ENCODE peak calls at places on chromosomes 7 and 10, in seven cellular contexts. K is GM06990, D is left ventricle myocardium inferior, Z is IMR-90, A is nephron progenitor cell, S is A673, O is GM12865. X is an unnamed sample.

GRCh38 chr7:70392870-70393269 is 739.1 kb upstream of the GALNT17 start:
- DNase-seq in K (no peak), D (no peak), Z (no peak), A (peak), S (no peak), O (no peak), X (no peak)

GRCh38 chr10:68301301-68301700 is 30.6 kb upstream of the HNRNPH3 start:
- DNase-seq in K (no peak), D (no peak), Z (no peak), A (no peak), S (no peak), O (no peak), X (no peak)

GRCh38 chr10:25852364-25852941 is 81.6 kb upstream of the MYO3A start:
- DNase-seq in K (no peak), D (no peak), Z (no peak), A (no peak), S (no peak), O (no peak), X (no peak)

GRCh38 chr7:19648791-19649190 is 60.0 kb downstream of the POLR1F start:
- DNase-seq in K (no peak), D (no peak), Z (no peak), A (no peak), S (no peak), O (no peak), X (no peak)

GRCh38 chr10:77501152-77501845 is 136.3 kb downstream of the KCNMA1 start:
- DNase-seq in K (peak), D (no peak), Z (peak), A (no peak), S (no peak), O (no peak), X (no peak)

GRCh38 chr10:37643187-37643586 is 214.2 kb downstream of the ZNF248 start:
- DNase-seq in K (no peak), D (no peak), Z (no peak), A (no peak), S (no peak), O (no peak), X (no peak)

GRCh38 chr7:150631084-150631824 is 931 bp downstream of the GIMAP6 start:
- DNase-seq in K (no peak), D (peak), Z (no peak), A (no peak), S (no peak), O (peak), X (no peak)

GRCh38 chr10:24873281-24873683 is 79.1 kb downstream of the PRTFDC1 start:
- DNase-seq in K (no peak), D (no peak), Z (peak), A (no peak), S (peak), O (no peak), X (no peak)

GRCh38 chr10:74923556-74923955 is 97.2 kb downstream of the KAT6B start:
- DNase-seq in K (no peak), D (no peak), Z (no peak), A (peak), S (peak), O (no peak), X (no peak)

GRCh38 chr7:46003896-46004875 is 83.1 kb upstream of the IGFBP3 start:
- DNase-seq in K (no peak), D (no peak), Z (peak), A (no peak), S (no peak), O (no peak), X (no peak)

GRCh38 chr10:125868372-125868975 is 12.6 kb downstream of the DHX32 start:
- DNase-seq in K (no peak), D (no peak), Z (peak), A (peak), S (peak), O (peak), X (peak)

GRCh38 chr10:50625663-50626062 is 1.9 kb upstream of the SGMS1 start:
- DNase-seq in K (no peak), D (no peak), Z (no peak), A (no peak), S (peak), O (peak), X (no peak)

GRCh38 chr7:148987751-148988512 is 40.4 kb downstream of the PDIA4 start:
- DNase-seq in K (no peak), D (no peak), Z (peak), A (peak), S (no peak), O (no peak), X (no peak)

GRCh38 chr7:21641546-21641945 is 98.7 kb downstream of the DNAH11 start:
- DNase-seq in K (no peak), D (no peak), Z (no peak), A (no peak), S (no peak), O (no peak), X (no peak)

GRCh38 chr10:25226775-25227682 is 52.2 kb downstream of the GPR158 start:
- DNase-seq in K (no peak), D (no peak), Z (peak), A (peak), S (peak), O (peak), X (peak)

GRCh38 chr10:26855186-26855585 is 5.6 kb downstream of the ABI1 start:
- DNase-seq in K (no peak), D (no peak), Z (peak), A (no peak), S (peak), O (no peak), X (no peak)

GRCh38 chr7:21941570-21942224 is 4.0 kb downstream of the CDCA7L start:
- DNase-seq in K (no peak), D (no peak), Z (peak), A (no peak), S (peak), O (peak), X (peak)

GRCh38 chr7:36015733-36016132 is 137.3 kb upstream of the EEPD1 start:
- DNase-seq in K (no peak), D (no peak), Z (peak), A (no peak), S (no peak), O (no peak), X (no peak)

GRCh38 chr7:143375298-143376034 is 5.7 kb upstream of the ZYX start:
- DNase-seq in K (no peak), D (no peak), Z (no peak), A (no peak), S (no peak), O (no peak), X (no peak)

GRCh38 chr10:105691811-105692210 is 1050.7 kb downstream of the SORCS3 start:
- DNase-seq in K (no peak), D (no peak), Z (no peak), A (peak), S (peak), O (peak), X (no peak)

GRCh38 chr10:3740157-3740871 is 44.7 kb downstream of the KLF6 start:
- DNase-seq in K (no peak), D (no peak), Z (peak), A (no peak), S (peak), O (peak), X (no peak)

GRCh38 chr7:127913686-127914085 is 117.6 kb downstream of the LRRC4 start:
- DNase-seq in K (no peak), D (no peak), Z (peak), A (no peak), S (no peak), O (no peak), X (no peak)

GRCh38 chr7:154383045-154383444 is 330.8 kb downstream of the DPP6 start:
- DNase-seq in K (no peak), D (no peak), Z (no peak), A (no peak), S (no peak), O (no peak), X (no peak)

GRCh38 chr10:12196531-12197211 is 683 bp downstream of the CDC123 start:
- DNase-seq in K (no peak), D (no peak), Z (no peak), A (no peak), S (no peak), O (no peak), X (no peak)

GRCh38 chr7:95396136-95397032 is at the start of gene PON3:
- DNase-seq in K (peak), D (no peak), Z (no peak), A (no peak), S (no peak), O (no peak), X (no peak)

GRCh38 chr10:44862006-44862751 is 49.0 kb upstream of the TMEM72 start:
- DNase-seq in K (no peak), D (no peak), Z (no peak), A (no peak), S (no peak), O (peak), X (no peak)

GRCh38 chr7:26178272-26178960 is 22.1 kb downstream of the HNRNPA2B1 start:
- DNase-seq in K (no peak), D (no peak), Z (no peak), A (no peak), S (no peak), O (no peak), X (no peak)

GRCh38 chr7:26180792-26181198 is 19.8 kb downstream of the HNRNPA2B1 start:
- DNase-seq in K (no peak), D (no peak), Z (no peak), A (no peak), S (no peak), O (no peak), X (no peak)

GRCh38 chr7:26181474-26182227 is 18.9 kb downstream of the HNRNPA2B1 start:
- DNase-seq in K (no peak), D (no peak), Z (no peak), A (no peak), S (no peak), O (no peak), X (no peak)

GRCh38 chr7:26179826-26180497 is 20.6 kb downstream of the HNRNPA2B1 start:
- DNase-seq in K (no peak), D (no peak), Z (no peak), A (no peak), S (no peak), O (no peak), X (no peak)

DNA sequence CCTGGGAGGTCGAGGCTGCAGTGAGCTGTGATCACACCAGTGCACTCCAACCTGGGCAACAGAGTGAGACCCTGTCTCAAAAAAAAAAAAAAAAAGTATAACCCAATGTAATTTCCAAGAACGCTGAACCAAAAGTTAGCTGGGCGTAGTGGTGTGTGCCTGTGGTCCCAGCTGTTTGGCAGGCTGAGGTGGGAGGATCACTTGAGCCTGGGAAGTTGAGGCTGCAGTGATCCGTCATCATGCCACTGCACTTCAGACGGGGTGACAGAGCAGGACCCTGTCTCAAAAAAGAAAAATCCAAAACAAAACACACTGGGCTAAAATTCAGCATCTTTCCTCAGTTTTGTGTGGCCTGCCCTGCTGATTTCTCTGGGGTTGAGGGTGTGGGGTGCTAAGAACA is 21.1 kb downstream of the HNRNPA2B1 start:
- DNase-seq in K (no peak), D (no peak), Z (no peak), A (no peak), S (no peak), O (no peak), X (no peak)
- TF ChIP-seq CTCF in K (no peak), D (no peak), Z (no peak), A (no peak), S (no peak), O (no peak), X (no peak)

DNA sequence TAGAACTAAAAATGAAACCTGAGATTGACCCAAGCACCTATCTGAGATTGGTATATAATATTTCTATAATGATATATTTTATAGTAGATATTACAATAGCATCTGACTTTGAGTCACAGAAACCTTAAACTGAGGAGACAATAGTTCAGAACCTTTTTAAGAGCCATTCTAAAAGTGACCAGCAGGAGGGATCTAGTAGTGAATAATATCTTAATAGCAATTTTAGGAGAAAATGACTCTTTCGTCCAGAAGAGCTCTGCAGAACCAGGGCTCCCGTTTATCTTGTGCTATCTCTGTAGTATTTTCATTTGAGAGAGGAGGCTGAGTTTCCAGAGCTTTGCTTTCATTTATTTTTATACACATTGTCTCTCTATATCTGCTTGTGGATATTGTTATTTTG is 68.1 kb downstream of the PODXL start:
- DNase-seq in K (no peak), D (no peak), Z (no peak), A (no peak), S (peak), O (no peak), X (no peak)
- TF ChIP-seq CTCF in K (peak), D (peak), Z (peak), A (no peak), S (peak), O (no peak), X (no peak)

GRCh38 chr7:54477083-54477482 is 65.1 kb upstream of the VSTM2A start:
- DNase-seq in K (no peak), D (no peak), Z (no peak), A (no peak), S (no peak), O (no peak), X (no peak)
- TF ChIP-seq CTCF in K (no peak), D (no peak), Z (no peak), A (no peak), S (no peak), O (no peak), X (no peak)

DNA sequence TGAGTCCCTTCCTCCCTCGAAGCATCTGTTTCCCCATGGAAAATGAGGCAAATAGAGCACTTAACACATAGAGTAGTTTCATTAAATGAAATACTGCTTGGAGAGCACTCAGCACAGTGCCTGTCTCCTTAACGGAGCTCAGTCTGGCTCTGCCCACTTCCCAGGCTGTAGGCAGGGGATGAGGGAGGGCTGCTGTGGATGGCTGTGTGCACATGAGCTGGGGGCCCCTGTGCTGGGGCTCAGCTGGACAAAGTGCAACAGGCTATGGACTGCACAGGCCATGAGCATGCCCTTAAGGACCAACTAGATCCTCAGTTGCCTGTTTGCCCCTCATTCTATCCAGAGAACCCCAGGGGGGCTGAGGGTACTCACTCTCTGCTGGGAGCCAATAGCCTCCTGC is 14.5 kb downstream of the ZCCHC24 start:
- DNase-seq in K (no peak), D (no peak), Z (no peak), A (no peak), S (no peak), O (no peak), X (no peak)
- TF ChIP-seq CTCF in K (no peak), D (no peak), Z (no peak), A (no peak), S (no peak), O (no peak), X (no peak)

DNA sequence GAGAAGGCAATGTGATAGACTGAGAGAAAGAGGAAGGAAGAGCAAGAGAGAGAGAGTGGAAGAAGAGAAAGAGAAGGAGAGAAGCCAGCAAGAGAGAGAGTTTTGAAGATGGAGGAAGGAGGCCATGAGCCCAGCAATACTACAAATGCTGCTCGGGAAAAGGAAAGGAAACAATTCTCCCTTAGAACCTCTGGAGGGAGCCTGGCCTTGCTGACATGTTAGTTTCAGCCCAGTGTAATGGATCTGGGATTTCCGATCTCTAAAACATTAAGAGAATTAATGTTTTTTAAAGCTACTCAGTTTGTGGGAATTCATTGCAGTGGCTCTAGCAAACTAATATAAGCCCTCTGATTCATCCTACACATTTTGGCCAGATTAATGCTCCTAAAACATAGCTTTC is 206.8 kb upstream of the MTPN start:
- DNase-seq in K (no peak), D (no peak), Z (peak), A (no peak), S (peak), O (no peak), X (no peak)
- TF ChIP-seq CTCF in K (no peak), D (peak), Z (peak), A (peak), S (peak), O (no peak), X (no peak)

GRCh38 chr10:114663631-114664030 is 5.6 kb upstream of the ABLIM1 start:
- DNase-seq in K (no peak), D (no peak), Z (no peak), A (no peak), S (no peak), O (no peak), X (no peak)

GRCh38 chr10:114661212-114661611 is 3.1 kb upstream of the ABLIM1 start:
- DNase-seq in K (no peak), D (no peak), Z (no peak), A (no peak), S (no peak), O (no peak), X (no peak)

GRCh38 chr10:114664127-114664526 is 6.1 kb upstream of the ABLIM1 start:
- DNase-seq in K (no peak), D (no peak), Z (no peak), A (no peak), S (no peak), O (no peak), X (no peak)

GRCh38 chr10:114665406-114665805 is 7.3 kb upstream of the ABLIM1 start:
- DNase-seq in K (no peak), D (no peak), Z (no peak), A (no peak), S (no peak), O (no peak), X (no peak)

DNA sequence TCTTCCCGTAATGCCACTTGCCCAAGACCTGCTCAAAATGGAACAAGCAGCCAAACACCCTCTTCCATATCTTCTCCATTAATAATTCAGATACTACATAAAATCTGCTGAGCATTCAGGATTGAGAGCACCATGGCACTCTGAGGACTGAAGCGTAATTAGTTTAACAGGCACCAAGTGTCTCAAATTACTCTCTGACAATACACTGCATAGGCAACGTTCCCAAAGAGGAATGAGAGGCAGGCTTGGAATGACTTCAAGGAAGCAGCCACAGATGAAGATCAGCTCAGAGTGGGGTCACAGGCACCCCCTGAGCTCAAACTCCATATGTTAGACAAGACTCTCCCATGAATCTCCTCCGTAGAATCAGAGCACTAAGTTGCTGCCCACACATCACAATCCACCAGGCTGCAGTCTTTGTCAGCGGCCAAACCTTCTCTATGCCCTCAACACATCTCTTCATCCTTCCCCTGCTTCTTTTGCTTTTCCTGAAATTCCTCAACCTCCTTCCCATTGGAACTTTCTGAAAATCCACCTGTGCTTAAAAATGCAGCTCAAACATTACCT is 4.7 kb upstream of the ABLIM1 start:
- DNase-seq in K (no peak), D (no peak), Z (no peak), A (no peak), S (peak), O (no peak), X (no peak)
- TF ChIP-seq CTCF in K (no peak), D (no peak), Z (no peak), A (no peak), S (no peak), O (no peak), X (no peak)

DNA sequence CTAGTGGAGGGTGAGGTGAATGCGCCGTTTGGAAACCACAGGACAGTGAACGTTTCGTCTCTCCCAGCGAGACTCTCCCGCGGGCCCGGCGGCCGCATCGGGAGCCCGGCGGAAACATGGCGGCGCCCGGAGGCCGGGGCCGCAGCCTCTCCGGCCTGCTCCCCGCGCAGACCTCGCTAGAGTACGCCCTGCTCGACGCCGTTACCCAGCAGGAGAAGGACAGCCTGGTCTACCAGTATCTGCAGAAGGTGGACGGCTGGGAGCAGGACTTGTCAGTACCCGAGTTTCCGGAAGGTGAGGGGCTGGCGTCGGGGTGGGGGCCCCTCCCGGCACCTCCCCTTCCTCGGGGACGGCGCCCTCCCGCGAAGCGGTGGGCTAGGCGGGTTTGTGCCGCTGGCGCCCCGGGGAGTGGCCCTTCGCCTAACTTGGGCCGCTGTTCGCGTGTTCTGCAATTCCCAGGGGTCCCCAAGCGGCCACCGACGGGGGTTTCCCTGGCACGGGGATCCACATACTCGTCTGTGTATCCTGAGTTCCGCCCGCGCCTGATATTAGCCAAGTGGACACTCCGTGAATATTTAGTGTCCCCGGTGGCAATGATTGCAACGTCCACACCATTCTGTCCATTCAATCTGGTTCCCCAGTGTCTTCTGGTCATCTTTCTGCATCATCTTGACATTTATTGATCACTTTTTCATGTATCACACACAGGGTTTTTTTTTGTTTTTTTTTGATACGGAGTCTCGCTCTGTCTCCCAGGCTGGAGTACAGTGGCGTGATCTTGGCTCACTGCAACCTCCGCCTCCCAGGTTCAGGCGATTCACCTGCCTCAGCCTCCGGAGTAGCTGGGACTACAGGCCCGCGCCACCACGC is 531 bp downstream of the NHLRC2 start:
- DNase-seq in K (peak), D (peak), Z (peak), A (peak), S (peak), O (peak), X (peak)
- TF ChIP-seq CTCF in K (no peak), D (peak), Z (no peak), A (no peak), S (peak), O (no peak), X (no peak)